ENCODE peak calls at places on chromosomes 7 and 10, in eight cellular contexts. G is IMR-90; H is fibroblast of lung; Z is MM.1S; V is hepatocyte; K is body of pancreas; C is left ventricle myocardium inferior; Y is CD4-positive, CD25-positive, alpha-beta regulatory T cell. P is an unnamed sample. For H3K4me1, the result is how much of the 10 kb centered on the place peaks cover.

GRCh38 chr10:80459047-80459865 is 5.1 kb downstream of the TSPAN14 start:
- DNase-seq in G (no peak), H (peak), Z (peak), V (no peak), K (peak), C (peak), Y (peak), P (peak)

GRCh38 chr10:101827919-101828600 is 9.8 kb upstream of the OGA start:
- DNase-seq in G (no peak), H (no peak), Z (no peak), V (no peak), K (no peak), C (no peak), Y (no peak), P (no peak)

GRCh38 chr10:122688293-122688989 is 11.2 kb downstream of the C10orf120 start:
- DNase-seq in G (no peak), H (no peak), Z (no peak), V (peak), K (peak), C (peak), Y (no peak), P (peak)

GRCh38 chr7:126820925-126821324 is 431.8 kb downstream of the GRM8 start:
- DNase-seq in G (no peak), H (no peak), Z (no peak), V (no peak), K (no peak), C (no peak), Y (no peak), P (no peak)

GRCh38 chr7:111363099-111363498 is 199.2 kb downstream of the IMMP2L start:
- DNase-seq in G (peak), H (peak), Z (no peak), V (no peak), K (no peak), C (no peak), Y (no peak), P (peak)

GRCh38 chr10:34477229-34477628 is 337.9 kb downstream of the PARD3 start:
- DNase-seq in G (no peak), H (no peak), Z (no peak), V (peak), K (no peak), C (no peak), Y (no peak), P (no peak)

GRCh38 chr7:116980354-116980753 is 27.1 kb downstream of the ST7 start:
- DNase-seq in G (no peak), H (no peak), Z (no peak), V (no peak), K (no peak), C (no peak), Y (no peak), P (no peak)

GRCh38 chr10:8060010-8060703 is 5.7 kb downstream of the GATA3 start:
- DNase-seq in G (peak), H (no peak), Z (peak), V (peak), K (no peak), C (no peak), Y (peak), P (peak)

GRCh38 chr7:23615331-23615730 is 18.1 kb downstream of the CCDC126 start:
- DNase-seq in G (peak), H (peak), Z (no peak), V (no peak), K (no peak), C (no peak), Y (no peak), P (no peak)

GRCh38 chr10:57867226-57867625 is 400.5 kb downstream of the IPMK start:
- DNase-seq in G (no peak), H (no peak), Z (no peak), V (no peak), K (no peak), C (no peak), Y (no peak), P (no peak)

GRCh38 chr10:106402455-106402854 is 762.1 kb downstream of the SORCS1 start:
- DNase-seq in G (peak), H (no peak), Z (no peak), V (no peak), K (no peak), C (no peak), Y (no peak), P (no peak)

GRCh38 chr7:4840097-4840501 is 21.7 kb downstream of the PAPOLB start:
- DNase-seq in G (no peak), H (no peak), Z (no peak), V (no peak), K (no peak), C (no peak), Y (no peak), P (no peak)

GRCh38 chr7:4838626-4839334 is 23.1 kb downstream of the PAPOLB start:
- DNase-seq in G (no peak), H (no peak), Z (no peak), V (no peak), K (no peak), C (no peak), Y (no peak), P (no peak)

GRCh38 chr7:4841007-4841784 is 20.6 kb downstream of the PAPOLB start:
- DNase-seq in G (no peak), H (no peak), Z (no peak), V (no peak), K (no peak), C (no peak), Y (no peak), P (no peak)

GRCh38 chr7:4842302-4843064 is 19.3 kb downstream of the PAPOLB start:
- DNase-seq in G (peak), H (peak), Z (no peak), V (peak), K (peak), C (no peak), Y (no peak), P (peak)

GRCh38 chr7:4841836-4842235 is 20.0 kb downstream of the PAPOLB start:
- DNase-seq in G (no peak), H (no peak), Z (no peak), V (no peak), K (no peak), C (no peak), Y (no peak), P (no peak)
- H3K4me1 ChIP-seq in G (under half), H (under half), Z (under half), V (under half), K (under half), C (under half), Y (under half), P (under half)

DNA sequence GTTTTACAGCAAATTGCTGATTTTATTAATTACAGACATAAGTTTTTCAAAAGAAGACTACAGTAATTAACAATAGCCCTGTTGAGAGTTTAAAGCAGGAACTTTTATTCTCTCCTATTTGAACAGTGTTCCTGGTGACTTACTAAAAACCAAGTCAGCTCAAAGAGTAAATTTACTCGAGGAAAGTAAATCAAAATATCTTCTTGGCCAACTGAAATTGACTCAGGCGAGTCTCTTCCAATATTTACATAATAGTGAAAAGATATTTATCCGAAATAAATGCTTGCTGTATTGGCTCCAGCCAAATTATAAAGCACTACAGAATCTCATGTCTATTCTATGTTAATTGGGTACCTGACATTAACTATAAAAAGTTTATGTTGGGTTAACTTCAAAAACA is 13.2 kb downstream of the CYTH3 start:
- DNase-seq in G (no peak), H (no peak), Z (no peak), V (no peak), K (no peak), C (no peak), Y (no peak), P (peak)
- H3K4me1 ChIP-seq in G (under half), H (under half), Z (under half), V (under half), K (under half), C (half or more), Y (under half), P (half or more)

GRCh38 chr10:29586509-29586908 is 48.3 kb downstream of the SVIL start:
- DNase-seq in G (no peak), H (no peak), Z (no peak), V (no peak), K (no peak), C (no peak), Y (no peak), P (no peak)
- H3K4me1 ChIP-seq in G (under half), H (under half), Z (under half), V (under half), K (under half), C (half or more), Y (under half), P (under half)

DNA sequence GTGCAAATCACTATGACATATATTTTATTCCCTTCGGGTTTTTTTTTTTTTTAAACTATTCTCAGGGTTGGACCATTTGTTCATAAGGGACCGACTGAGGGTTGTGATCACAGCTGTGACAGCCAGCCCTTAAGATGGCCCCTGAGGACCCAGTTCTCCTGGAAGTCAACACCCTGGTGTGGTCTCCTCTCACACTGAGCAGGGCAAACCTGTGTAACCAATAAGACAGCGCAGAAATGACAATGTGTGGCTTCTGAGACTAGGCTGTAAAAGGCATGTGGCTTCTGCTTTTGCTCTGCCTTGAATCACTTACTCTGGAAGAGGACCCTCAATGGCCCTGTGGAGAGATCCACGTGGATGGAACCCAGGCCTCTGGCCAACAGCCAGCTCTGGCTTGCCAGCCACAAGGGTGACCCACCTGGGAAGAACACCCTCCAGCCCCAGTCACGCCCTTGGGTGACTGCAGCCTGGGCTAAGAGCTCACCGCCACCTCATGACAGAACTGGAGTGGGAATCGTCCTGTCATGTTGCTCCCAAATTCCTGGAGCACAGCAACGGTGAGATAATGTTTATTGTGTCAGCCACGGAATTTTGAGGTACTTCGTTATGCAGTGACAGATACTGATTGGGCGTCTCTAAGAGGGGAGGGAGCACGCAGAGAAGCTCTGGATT is 127.1 kb downstream of the CLEC2L start:
- DNase-seq in G (no peak), H (no peak), Z (no peak), V (no peak), K (no peak), C (peak), Y (no peak), P (no peak)
- H3K4me1 ChIP-seq in G (under half), H (under half), Z (under half), V (under half), K (under half), C (half or more), Y (under half), P (under half)

DNA sequence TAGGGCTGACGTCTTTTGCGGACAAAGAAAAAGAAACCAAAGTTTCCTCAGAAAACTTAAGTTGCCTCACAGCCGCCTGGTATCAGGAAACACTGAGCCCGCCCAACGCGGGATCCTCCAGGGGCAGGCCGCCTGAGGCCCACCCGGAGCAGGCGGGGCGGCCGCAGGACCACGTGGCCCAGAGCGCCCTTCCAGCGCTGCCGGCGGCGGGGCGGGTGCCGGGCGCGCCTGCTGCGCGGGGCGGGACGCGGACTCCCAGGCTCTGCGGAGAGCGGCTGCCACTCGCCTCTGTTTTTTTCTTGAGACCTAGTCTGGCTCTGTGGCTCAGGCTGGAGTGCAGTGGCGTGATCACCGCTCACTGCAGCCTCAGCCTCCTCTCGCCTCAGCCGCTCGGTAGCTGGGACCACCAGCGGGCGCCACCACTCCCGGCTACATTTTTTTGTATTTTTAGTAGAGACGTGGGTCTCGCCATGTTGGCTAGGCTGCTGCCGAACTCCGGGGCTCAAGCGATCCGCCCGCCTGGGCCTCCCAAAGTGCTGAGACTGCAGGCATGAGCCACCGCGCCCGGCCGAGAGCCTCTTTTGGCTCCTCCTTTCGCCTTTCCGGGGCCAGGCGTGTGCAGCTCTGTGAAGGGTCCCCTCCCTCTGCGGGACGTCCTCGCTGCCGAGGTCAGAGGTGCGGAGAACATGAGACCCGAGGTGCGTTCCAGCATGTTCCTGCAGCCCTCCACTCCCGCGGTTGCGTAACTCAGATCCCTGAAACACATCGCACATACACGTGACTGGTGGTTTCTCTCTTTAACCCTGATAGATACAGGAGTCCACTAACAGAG is 11.6 kb upstream of the HNRNPF start:
- DNase-seq in G (peak), H (peak), Z (peak), V (peak), K (peak), C (peak), Y (peak), P (peak)
- H3K4me1 ChIP-seq in G (under half), H (under half), Z (under half), V (under half), K (under half), C (under half), Y (under half), P (under half)

GRCh38 chr7:101995121-101995520 is 177.7 kb downstream of the CUX1 start:
- DNase-seq in G (no peak), H (no peak), Z (peak), V (no peak), K (no peak), C (no peak), Y (no peak), P (no peak)
- H3K4me1 ChIP-seq in G (under half), H (under half), Z (under half), V (under half), K (under half), C (under half), Y (under half), P (under half)

DNA sequence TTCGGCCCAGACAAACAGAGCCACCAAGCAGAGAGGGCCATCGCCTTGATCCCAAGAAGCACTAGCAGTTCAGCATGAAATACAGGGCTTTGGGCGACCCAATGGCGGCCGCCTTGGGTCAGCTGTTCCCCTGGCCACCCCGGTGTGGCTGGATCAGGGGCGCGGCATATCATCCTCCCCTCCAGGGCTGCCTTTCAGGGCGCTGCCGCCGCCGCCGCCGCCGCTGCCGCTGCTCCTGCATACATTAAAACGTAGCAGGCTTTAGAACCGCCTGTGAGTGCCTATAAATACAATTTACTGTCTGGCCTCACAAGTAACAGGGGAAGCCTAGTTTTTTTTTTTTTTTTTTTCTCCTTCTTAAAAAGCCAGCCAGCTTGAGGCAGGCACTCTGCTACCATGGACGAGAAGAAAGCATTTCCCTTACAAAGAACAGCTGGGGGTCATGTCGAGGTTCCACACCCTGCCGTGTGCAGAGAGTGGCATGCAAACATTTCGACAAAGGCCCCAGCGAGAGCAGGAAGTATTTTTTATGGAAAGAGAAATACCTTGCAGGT is 57.7 kb upstream of the EFCAB10 start:
- DNase-seq in G (no peak), H (no peak), Z (no peak), V (peak), K (no peak), C (no peak), Y (no peak), P (no peak)
- H3K4me1 ChIP-seq in G (under half), H (under half), Z (under half), V (under half), K (under half), C (under half), Y (under half), P (under half)